ENCODE peak calls at places on chromosome 13, in five cellular contexts. One of them, this sample, is unnamed.

GRCh38 chr13:30870916-30871712 is 35.0 kb upstream of the MEDAG start:
- DNase-seq in T-helper 17 cell: no peak
- DNase-seq in upper lobe of right lung: no peak
- DNase-seq in HEK293T: no peak
- DNase-seq in activated CD4-positive, alpha-beta T cell treated with anti-CD3 and anti-CD28 coated beads for 48 hours: no peak
- DNase-seq in this sample: no peak

GRCh38 chr13:44972956-44973581 is 16.2 kb downstream of the NUFIP1 start:
- DNase-seq in activated CD4-positive, alpha-beta T cell treated with anti-CD3 and anti-CD28 coated beads for 48 hours: no peak
- DNase-seq in HEK293T: peak; percentile 27
- DNase-seq in upper lobe of right lung: no peak
- DNase-seq in T-helper 17 cell: no peak
- DNase-seq in this sample: no peak

GRCh38 chr13:30874561-30874960 is 31.5 kb upstream of the MEDAG start:
- DNase-seq in HEK293T: no peak
- DNase-seq in upper lobe of right lung: no peak
- DNase-seq in activated CD4-positive, alpha-beta T cell treated with anti-CD3 and anti-CD28 coated beads for 48 hours: no peak
- DNase-seq in T-helper 17 cell: no peak
- DNase-seq in this sample: no peak

GRCh38 chr13:58869566-58869965 is 1238.0 kb downstream of the PCDH17 start:
- DNase-seq in T-helper 17 cell: no peak
- DNase-seq in upper lobe of right lung: no peak
- DNase-seq in activated CD4-positive, alpha-beta T cell treated with anti-CD3 and anti-CD28 coated beads for 48 hours: no peak
- DNase-seq in HEK293T: no peak
- DNase-seq in this sample: no peak

GRCh38 chr13:78816592-78816991 is 157.6 kb upstream of the OBI1 start:
- DNase-seq in upper lobe of right lung: no peak
- DNase-seq in T-helper 17 cell: no peak
- DNase-seq in activated CD4-positive, alpha-beta T cell treated with anti-CD3 and anti-CD28 coated beads for 48 hours: no peak
- DNase-seq in HEK293T: no peak
- DNase-seq in this sample: no peak

GRCh38 chr13:31675521-31675953 is 63.8 kb upstream of the RXFP2 start:
- DNase-seq in HEK293T: no peak
- DNase-seq in activated CD4-positive, alpha-beta T cell treated with anti-CD3 and anti-CD28 coated beads for 48 hours: no peak
- DNase-seq in upper lobe of right lung: no peak
- DNase-seq in T-helper 17 cell: no peak
- DNase-seq in this sample: no peak

GRCh38 chr13:105410602-105411001 is 1124.9 kb downstream of the EFNB2 start:
- DNase-seq in activated CD4-positive, alpha-beta T cell treated with anti-CD3 and anti-CD28 coated beads for 48 hours: peak; percentile 49
- DNase-seq in HEK293T: peak; percentile 18
- DNase-seq in upper lobe of right lung: peak; percentile 86
- DNase-seq in T-helper 17 cell: no peak
- DNase-seq in this sample: peak; percentile 84

GRCh38 chr13:23730251-23730650 is 158.9 kb downstream of the MIPEP start:
- DNase-seq in T-helper 17 cell: no peak
- DNase-seq in HEK293T: no peak
- DNase-seq in activated CD4-positive, alpha-beta T cell treated with anti-CD3 and anti-CD28 coated beads for 48 hours: no peak
- DNase-seq in upper lobe of right lung: no peak
- DNase-seq in this sample: no peak

GRCh38 chr13:59444210-59444857 is 719.4 kb downstream of the DIAPH3 start:
- DNase-seq in activated CD4-positive, alpha-beta T cell treated with anti-CD3 and anti-CD28 coated beads for 48 hours: no peak
- DNase-seq in T-helper 17 cell: no peak
- DNase-seq in upper lobe of right lung: no peak
- DNase-seq in HEK293T: no peak
- DNase-seq in this sample: no peak

GRCh38 chr13:27005556-27005955 is 166.1 kb downstream of the USP12 start:
- DNase-seq in upper lobe of right lung: no peak
- DNase-seq in T-helper 17 cell: no peak
- DNase-seq in HEK293T: no peak
- DNase-seq in activated CD4-positive, alpha-beta T cell treated with anti-CD3 and anti-CD28 coated beads for 48 hours: no peak
- DNase-seq in this sample: no peak

GRCh38 chr13:33728271-33729037 is 89.5 kb upstream of the RFC3 start:
- DNase-seq in upper lobe of right lung: no peak
- DNase-seq in T-helper 17 cell: no peak
- DNase-seq in HEK293T: no peak
- DNase-seq in activated CD4-positive, alpha-beta T cell treated with anti-CD3 and anti-CD28 coated beads for 48 hours: no peak
- DNase-seq in this sample: peak; percentile 72

GRCh38 chr13:32877491-32877890 is 138.7 kb upstream of the KL start:
- DNase-seq in T-helper 17 cell: no peak
- DNase-seq in upper lobe of right lung: no peak
- DNase-seq in activated CD4-positive, alpha-beta T cell treated with anti-CD3 and anti-CD28 coated beads for 48 hours: no peak
- DNase-seq in HEK293T: no peak
- DNase-seq in this sample: no peak

GRCh38 chr13:51275101-51275500 is 52.9 kb downstream of the FAM124A start:
- DNase-seq in HEK293T: no peak
- DNase-seq in activated CD4-positive, alpha-beta T cell treated with anti-CD3 and anti-CD28 coated beads for 48 hours: no peak
- DNase-seq in upper lobe of right lung: no peak
- DNase-seq in T-helper 17 cell: no peak
- DNase-seq in this sample: no peak

GRCh38 chr13:113458218-113459065 is 5.2 kb upstream of the ADPRHL1 start:
- DNase-seq in HEK293T: peak; percentile 14
- DNase-seq in T-helper 17 cell: no peak
- DNase-seq in upper lobe of right lung: peak; percentile 57
- DNase-seq in activated CD4-positive, alpha-beta T cell treated with anti-CD3 and anti-CD28 coated beads for 48 hours: no peak
- DNase-seq in this sample: no peak

GRCh38 chr13:113118328-113119021 is 4.1 kb upstream of the F10 start:
- DNase-seq in HEK293T: no peak
- DNase-seq in T-helper 17 cell: no peak
- DNase-seq in upper lobe of right lung: no peak
- DNase-seq in activated CD4-positive, alpha-beta T cell treated with anti-CD3 and anti-CD28 coated beads for 48 hours: no peak
- DNase-seq in this sample: peak; percentile 48

GRCh38 chr13:36815069-36815468 is 4.0 kb upstream of the RFXAP start:
- DNase-seq in T-helper 17 cell: no peak
- DNase-seq in upper lobe of right lung: no peak
- DNase-seq in HEK293T: peak; percentile 25
- DNase-seq in activated CD4-positive, alpha-beta T cell treated with anti-CD3 and anti-CD28 coated beads for 48 hours: peak; percentile 8
- DNase-seq in this sample: no peak

GRCh38 chr13:36887758-36888521 is 32.1 kb downstream of the SMAD9 start:
- DNase-seq in activated CD4-positive, alpha-beta T cell treated with anti-CD3 and anti-CD28 coated beads for 48 hours: no peak
- DNase-seq in T-helper 17 cell: no peak
- DNase-seq in upper lobe of right lung: no peak
- DNase-seq in HEK293T: no peak
- DNase-seq in this sample: peak; percentile 68

GRCh38 chr13:45731455-45731854 is 29.3 kb downstream of the CBY2 start:
- DNase-seq in T-helper 17 cell: no peak
- DNase-seq in HEK293T: no peak
- DNase-seq in upper lobe of right lung: no peak
- DNase-seq in activated CD4-positive, alpha-beta T cell treated with anti-CD3 and anti-CD28 coated beads for 48 hours: no peak
- DNase-seq in this sample: no peak

GRCh38 chr13:50080856-50081105 is 65.5 kb downstream of the KCNRG start:
- DNase-seq in T-helper 17 cell: no peak
- DNase-seq in activated CD4-positive, alpha-beta T cell treated with anti-CD3 and anti-CD28 coated beads for 48 hours: no peak
- DNase-seq in upper lobe of right lung: no peak
- DNase-seq in HEK293T: no peak
- DNase-seq in this sample: no peak

GRCh38 chr13:105627270-105627669 is 908.2 kb downstream of the EFNB2 start:
- DNase-seq in HEK293T: no peak
- DNase-seq in upper lobe of right lung: no peak
- DNase-seq in T-helper 17 cell: no peak
- DNase-seq in activated CD4-positive, alpha-beta T cell treated with anti-CD3 and anti-CD28 coated beads for 48 hours: no peak
- DNase-seq in this sample: no peak

GRCh38 chr13:107715496-107715895 is 499.8 kb downstream of the LIG4 start:
- DNase-seq in HEK293T: no peak
- DNase-seq in T-helper 17 cell: no peak
- DNase-seq in upper lobe of right lung: no peak
- DNase-seq in activated CD4-positive, alpha-beta T cell treated with anti-CD3 and anti-CD28 coated beads for 48 hours: no peak
- DNase-seq in this sample: no peak

GRCh38 chr13:111486331-111486730 is 165.9 kb downstream of the TEX29 start:
- DNase-seq in HEK293T: no peak
- DNase-seq in T-helper 17 cell: no peak
- DNase-seq in activated CD4-positive, alpha-beta T cell treated with anti-CD3 and anti-CD28 coated beads for 48 hours: no peak
- DNase-seq in upper lobe of right lung: peak; percentile 28
- DNase-seq in this sample: peak; percentile 27

GRCh38 chr13:22061806-22062391 is 391.0 kb downstream of the FGF9 start:
- DNase-seq in T-helper 17 cell: no peak
- DNase-seq in upper lobe of right lung: no peak
- DNase-seq in activated CD4-positive, alpha-beta T cell treated with anti-CD3 and anti-CD28 coated beads for 48 hours: no peak
- DNase-seq in HEK293T: no peak
- DNase-seq in this sample: no peak

GRCh38 chr13:111395511-111396393 is 75.3 kb downstream of the TEX29 start:
- DNase-seq in activated CD4-positive, alpha-beta T cell treated with anti-CD3 and anti-CD28 coated beads for 48 hours: no peak
- DNase-seq in T-helper 17 cell: no peak
- DNase-seq in upper lobe of right lung: no peak
- DNase-seq in HEK293T: no peak
- DNase-seq in this sample: no peak

GRCh38 chr13:108597943-108598342 is 31.5 kb upstream of the MYO16 start:
- DNase-seq in T-helper 17 cell: no peak
- DNase-seq in HEK293T: no peak
- DNase-seq in upper lobe of right lung: no peak
- DNase-seq in activated CD4-positive, alpha-beta T cell treated with anti-CD3 and anti-CD28 coated beads for 48 hours: no peak
- DNase-seq in this sample: no peak

GRCh38 chr13:30713133-30713532 is 22.2 kb upstream of the ALOX5AP start:
- DNase-seq in T-helper 17 cell: no peak
- DNase-seq in activated CD4-positive, alpha-beta T cell treated with anti-CD3 and anti-CD28 coated beads for 48 hours: no peak
- DNase-seq in upper lobe of right lung: no peak
- DNase-seq in HEK293T: no peak
- DNase-seq in this sample: no peak

GRCh38 chr13:96089749-96090239 is at the start of gene HS6ST3:
- DNase-seq in T-helper 17 cell: no peak
- DNase-seq in activated CD4-positive, alpha-beta T cell treated with anti-CD3 and anti-CD28 coated beads for 48 hours: peak; percentile 8
- DNase-seq in HEK293T: peak; percentile 71
- DNase-seq in upper lobe of right lung: peak; percentile 67
- DNase-seq in this sample: no peak

GRCh38 chr13:81393686-81394085 is 1052.8 kb upstream of the SPRY2 start:
- DNase-seq in HEK293T: no peak
- DNase-seq in T-helper 17 cell: no peak
- DNase-seq in activated CD4-positive, alpha-beta T cell treated with anti-CD3 and anti-CD28 coated beads for 48 hours: no peak
- DNase-seq in upper lobe of right lung: no peak
- DNase-seq in this sample: no peak

GRCh38 chr13:77969299-77969698 is 50.7 kb upstream of the EDNRB start:
- DNase-seq in upper lobe of right lung: no peak
- DNase-seq in T-helper 17 cell: no peak
- DNase-seq in activated CD4-positive, alpha-beta T cell treated with anti-CD3 and anti-CD28 coated beads for 48 hours: no peak
- DNase-seq in HEK293T: no peak
- DNase-seq in this sample: no peak

GRCh38 chr13:36480726-36481485 is 48.6 kb downstream of the CCNA1 start:
- DNase-seq in upper lobe of right lung: no peak
- DNase-seq in HEK293T: no peak
- DNase-seq in T-helper 17 cell: no peak
- DNase-seq in activated CD4-positive, alpha-beta T cell treated with anti-CD3 and anti-CD28 coated beads for 48 hours: no peak
- DNase-seq in this sample: no peak

GRCh38 chr13:109666656-109667448 is 119.5 kb downstream of the IRS2 start:
- DNase-seq in upper lobe of right lung: no peak
- DNase-seq in HEK293T: no peak
- DNase-seq in T-helper 17 cell: no peak
- DNase-seq in activated CD4-positive, alpha-beta T cell treated with anti-CD3 and anti-CD28 coated beads for 48 hours: no peak
- DNase-seq in this sample: no peak

GRCh38 chr13:35700661-35701060 is 224.2 kb upstream of the MAB21L1 start:
- DNase-seq in T-helper 17 cell: no peak
- DNase-seq in upper lobe of right lung: no peak
- DNase-seq in activated CD4-positive, alpha-beta T cell treated with anti-CD3 and anti-CD28 coated beads for 48 hours: no peak
- DNase-seq in HEK293T: no peak
- DNase-seq in this sample: no peak

GRCh38 chr13:36369268-36370107 is 23.3 kb upstream of the SPART start:
- DNase-seq in activated CD4-positive, alpha-beta T cell treated with anti-CD3 and anti-CD28 coated beads for 48 hours: no peak
- DNase-seq in T-helper 17 cell: no peak
- DNase-seq in HEK293T: no peak
- DNase-seq in upper lobe of right lung: no peak
- DNase-seq in this sample: no peak

This sample was measured in sciatic nerve.